ENCODE peak calls at places on chromosomes 2 and 18, in five cellular contexts. K is activated T-cell treated with anti-CD3 and anti-CD28 coated beads for 24 hours, R is RWPE1, H is AG04450, X is activated gamma-delta T cell treated with Interleukin-2 at 50 U/mL for 16 hours. Q is an unnamed sample.

GRCh38 chr2:233815861-233816260 is 37.7 kb downstream of the MROH2A start:
- DNase-seq in H (no peak), X (no peak), R (no peak), K (no peak), Q (no peak)

GRCh38 chr18:9869713-9870430 is 15.9 kb upstream of the TXNDC2 start:
- DNase-seq in K (no peak), H (no peak), X (no peak), R (peak), Q (no peak)

GRCh38 chr2:30334738-30335426 is 103.5 kb downstream of the LBH start:
- DNase-seq in H (no peak), R (no peak), K (no peak), X (no peak), Q (no peak)

GRCh38 chr2:218995972-218996644 is 2.9 kb upstream of the CRYBA2 start:
- DNase-seq in K (peak), R (peak), X (peak), H (peak), Q (peak)

GRCh38 chr2:54838585-54839035 is 115.1 kb downstream of the EML6 start:
- DNase-seq in R (peak), K (peak), H (peak), X (peak), Q (peak)

GRCh38 chr18:75779910-75780309 is 352.4 kb upstream of the SMIM21 start:
- DNase-seq in K (no peak), R (no peak), H (no peak), X (no peak), Q (no peak)

GRCh38 chr18:10838594-10838993 is 310.8 kb downstream of the PIEZO2 start:
- DNase-seq in R (no peak), H (no peak), K (no peak), X (no peak), Q (no peak)

GRCh38 chr2:41879367-41879871 is 168.4 kb upstream of the PKDCC start:
- DNase-seq in X (no peak), K (no peak), H (no peak), R (no peak), Q (no peak)

GRCh38 chr18:72848534-72849237 is 19.1 kb downstream of the NETO1 start:
- DNase-seq in R (peak), H (no peak), X (no peak), K (no peak), Q (no peak)

GRCh38 chr2:218074031-218074430 is 5.0 kb downstream of the RUFY4 start:
- DNase-seq in R (no peak), H (no peak), X (no peak), K (no peak), Q (no peak)

GRCh38 chr18:10685484-10685883 is 159.7 kb downstream of the NAPG start:
- DNase-seq in X (no peak), H (no peak), R (no peak), K (no peak), Q (no peak)

GRCh38 chr2:234930397-234930796 is 21.4 kb upstream of the SH3BP4 start:
- DNase-seq in R (no peak), H (no peak), X (no peak), K (no peak), Q (no peak)

GRCh38 chr2:101986386-101986785 is 5.4 kb upstream of the IL1R2 start:
- DNase-seq in R (no peak), K (no peak), H (no peak), X (no peak), Q (no peak)

GRCh38 chr2:196502413-196502812 is 137.1 kb upstream of the CCDC150 start:
- DNase-seq in R (no peak), K (no peak), H (no peak), X (no peak), Q (no peak)

GRCh38 chr2:88753833-88754584 is 62.5 kb downstream of the RPIA start:
- DNase-seq in H (no peak), R (no peak), X (no peak), K (no peak), Q (peak)

GRCh38 chr18:35026407-35027061 is 14.7 kb upstream of the MAPRE2 start:
- DNase-seq in X (no peak), K (no peak), H (no peak), R (peak), Q (no peak)

GRCh38 chr2:236083934-236084333 is 84.3 kb downstream of the GBX2 start:
- DNase-seq in R (no peak), X (no peak), H (no peak), K (no peak), Q (no peak)

GRCh38 chr18:23710068-23710527 is 20.8 kb downstream of the LAMA3 start:
- DNase-seq in R (no peak), X (no peak), H (no peak), K (no peak), Q (no peak)

GRCh38 chr18:73735836-73736235 is 411.8 kb downstream of the FBXO15 start:
- DNase-seq in K (no peak), R (no peak), H (no peak), X (no peak), Q (no peak)

GRCh38 chr2:100919316-100919715 is 82.8 kb upstream of the RPL31 start:
- DNase-seq in R (no peak), H (no peak), K (no peak), X (no peak), Q (no peak)

GRCh38 chr2:233448220-233448559 is 93.9 kb downstream of the DGKD start:
- DNase-seq in H (no peak), X (no peak), R (no peak), K (no peak), Q (no peak)

GRCh38 chr18:23230688-23231087 is 95.4 kb downstream of the CABLES1 start:
- DNase-seq in K (no peak), H (no peak), R (no peak), X (no peak), Q (no peak)

GRCh38 chr2:214604861-214605260 is 194.0 kb downstream of the VWC2L start:
- DNase-seq in K (no peak), H (peak), R (no peak), X (no peak), Q (no peak)

GRCh38 chr18:407825-408224 is 92.7 kb downstream of the COLEC12 start:
- DNase-seq in X (no peak), K (no peak), R (peak), H (no peak), Q (no peak)

GRCh38 chr2:175964195-175964594 is 37.9 kb downstream of the LNPK start:
- DNase-seq in K (no peak), X (no peak), R (no peak), H (no peak), Q (no peak)

GRCh38 chr18:55779711-55780590 is 192.0 kb upstream of the TCF4 start:
- DNase-seq in R (peak), H (no peak), K (no peak), X (peak), Q (no peak)

GRCh38 chr2:217942731-217943335 is 60.0 kb downstream of the TNS1 start:
- DNase-seq in H (no peak), R (no peak), K (no peak), X (no peak), Q (no peak)

GRCh38 chr2:230905448-230906430 is 19.3 kb downstream of the GPR55 start:
- DNase-seq in X (peak), H (no peak), K (peak), R (no peak), Q (peak)

GRCh38 chr2:215619022-215619958 is 183.4 kb upstream of the FN1 start:
- DNase-seq in X (no peak), H (no peak), R (no peak), K (no peak), Q (no peak)

GRCh38 chr2:190970872-190971506 is 43.0 kb downstream of the STAT1 start:
- DNase-seq in K (no peak), H (no peak), R (no peak), X (no peak), Q (no peak)

GRCh38 chr2:21728133-21728532 is 604.4 kb downstream of the TDRD15 start:
- DNase-seq in H (no peak), R (no peak), K (no peak), X (no peak), Q (no peak)

GRCh38 chr2:47003641-47004427 is 88.2 kb upstream of the MCFD2 start:
- DNase-seq in K (no peak), R (no peak), X (no peak), H (no peak), Q (no peak)

GRCh38 chr2:143890799-143891198 is 629.1 kb downstream of the ZEB2 start:
- DNase-seq in R (no peak), H (no peak), X (no peak), K (no peak), Q (no peak)

GRCh38 chr2:126776255-126776654 is 120.3 kb downstream of the GYPC start:
- DNase-seq in K (no peak), H (no peak), R (no peak), X (no peak), Q (no peak)